ENCODE peak calls at places on chromosomes 6 and 20, in five cellular contexts. U is activated T-helper 9 cell treated with anti-CD3 and anti-CD28 coated beads, Interleukin-2, amount 50 U/mL, for 16 hours; H is activated naive CD8-positive, alpha-beta T cell treated with anti-CD3 and anti-CD28 coated beads for 36 hours; Q is A549; W is NCI-H1417 treated with DMSO at 0.1 percent for 48 hours. D is an unnamed sample.

GRCh38 chr6:1672379-1672778 is 62.7 kb downstream of the FOXC1 start:
- DNase-seq in Q (no peak), H (no peak), U (no peak), W (no peak), D (no peak)

GRCh38 chr6:106253194-106253593 is 72.4 kb downstream of the ATG5 start:
- DNase-seq in Q (peak), H (no peak), W (no peak), U (no peak), D (no peak)

GRCh38 chr6:42239736-42240375 is 22.2 kb upstream of the MRPS10 start:
- DNase-seq in W (no peak), U (no peak), H (no peak), Q (no peak), D (no peak)

GRCh38 chr6:136880748-136881460 is 41.2 kb upstream of the SLC35D3 start:
- DNase-seq in U (no peak), H (no peak), W (no peak), Q (no peak), D (no peak)

GRCh38 chr6:163586888-163587287 is 172.4 kb downstream of the QKI start:
- DNase-seq in W (no peak), Q (no peak), H (no peak), U (no peak), D (no peak)

GRCh38 chr6:75206338-75207210 is 721 bp upstream of the COL12A1 start:
- DNase-seq in U (no peak), Q (no peak), W (no peak), H (no peak), D (no peak)

GRCh38 chr20:58967652-58968429 is 13.2 kb upstream of the NELFCD start:
- DNase-seq in Q (no peak), U (no peak), H (no peak), W (no peak), D (no peak)

GRCh38 chr20:48826064-48826463 is 1.7 kb downstream of the PREX1 start:
- DNase-seq in U (no peak), H (no peak), W (no peak), Q (no peak), D (no peak)

GRCh38 chr6:132413501-132413805 is 12.2 kb upstream of the MOXD1 start:
- DNase-seq in H (no peak), W (no peak), Q (no peak), U (no peak), D (no peak)

GRCh38 chr6:47144306-47144705 is 102.2 kb upstream of the ADGRF1 start:
- DNase-seq in Q (no peak), W (no peak), H (no peak), U (no peak), D (no peak)

GRCh38 chr20:878511-879307 is 37.4 kb downstream of the ANGPT4 start:
- DNase-seq in Q (no peak), U (no peak), H (no peak), W (no peak), D (no peak)

GRCh38 chr20:23245553-23246128 is 105.0 kb upstream of the NXT1 start:
- DNase-seq in W (no peak), U (no peak), Q (peak), H (no peak), D (peak)

GRCh38 chr20:58722877-58723627 is 30.5 kb downstream of the NPEPL1 start:
- DNase-seq in Q (no peak), W (no peak), U (no peak), H (no peak), D (no peak)

GRCh38 chr6:22809380-22809779 is 240.0 kb downstream of the HDGFL1 start:
- DNase-seq in W (no peak), Q (no peak), H (no peak), U (no peak), D (no peak)

GRCh38 chr6:10413850-10414765 is 766 bp downstream of the TFAP2A start:
- DNase-seq in U (no peak), H (no peak), Q (peak), W (no peak), D (no peak)

GRCh38 chr6:32867022-32867477 is 13.1 kb downstream of the PSMB9 start:
- DNase-seq in W (no peak), H (no peak), U (no peak), Q (no peak), D (no peak)

GRCh38 chr20:4297141-4297826 is 281.9 kb upstream of the RNF24 start:
- DNase-seq in W (no peak), H (no peak), Q (no peak), U (no peak), D (no peak)

GRCh38 chr6:7124114-7124513 is 16.4 kb downstream of the RREB1 start:
- DNase-seq in H (no peak), W (no peak), U (no peak), Q (no peak), D (no peak)

GRCh38 chr6:393391-394221 is 2.1 kb downstream of the IRF4 start:
- DNase-seq in Q (no peak), H (no peak), W (no peak), U (peak), D (no peak)

GRCh38 chr6:126033696-126034095 is 47.4 kb downstream of the TRMT11 start:
- DNase-seq in H (no peak), Q (peak), W (no peak), U (no peak), D (no peak)

GRCh38 chr6:136564170-136564569 is 13.9 kb upstream of the MAP7 start:
- DNase-seq in U (no peak), H (no peak), Q (no peak), W (no peak), D (no peak)

GRCh38 chr6:44219815-44220784 is 3.3 kb upstream of the SLC29A1 start:
- DNase-seq in H (no peak), W (no peak), U (no peak), Q (no peak), D (no peak)

GRCh38 chr20:44841955-44842354 is 31.6 kb upstream of the RIMS4 start:
- DNase-seq in W (no peak), Q (no peak), U (no peak), H (no peak), D (no peak)

GRCh38 chr6:4367643-4368042 is 232.3 kb upstream of the ECI2 start:
- DNase-seq in H (no peak), Q (no peak), W (no peak), U (no peak), D (no peak)

GRCh38 chr6:90156861-90157260 is 139.8 kb downstream of the BACH2 start:
- DNase-seq in U (no peak), W (no peak), H (peak), Q (no peak), D (no peak)

GRCh38 chr6:163779727-163780284 is 365.3 kb downstream of the QKI start:
- DNase-seq in Q (no peak), H (no peak), W (no peak), U (no peak), D (no peak)

GRCh38 chr6:5490495-5491069 is 229.3 kb downstream of the FARS2 start:
- DNase-seq in Q (no peak), U (no peak), H (no peak), W (no peak), D (no peak)

GRCh38 chr20:10673831-10674683 is at the start of gene JAG1:
- DNase-seq in U (no peak), H (peak), Q (peak), W (peak), D (peak)

GRCh38 chr6:2108700-2109306 is 136.6 kb downstream of the GMDS start:
- DNase-seq in Q (no peak), U (no peak), H (no peak), W (peak), D (no peak)

GRCh38 chr6:111122458-111123286 is 35.4 kb downstream of the SLC16A10 start:
- DNase-seq in W (no peak), U (no peak), Q (no peak), H (peak), D (no peak)

GRCh38 chr20:17449039-17449438 is 82.1 kb downstream of the BFSP1 start:
- DNase-seq in U (no peak), W (no peak), Q (no peak), H (no peak), D (no peak)

GRCh38 chr6:25660512-25660911 is 8.5 kb downstream of the SCGN start:
- DNase-seq in W (no peak), H (peak), U (no peak), Q (peak), D (no peak)

GRCh38 chr6:83847179-83847578 is 6.0 kb upstream of the RIPPLY2 start:
- DNase-seq in H (no peak), Q (no peak), U (no peak), W (no peak), D (no peak)

GRCh38 chr6:43911625-43912577 is 141.9 kb downstream of the VEGFA start:
- DNase-seq in W (peak), U (no peak), Q (no peak), H (no peak), D (no peak)

GRCh38 chr6:14206351-14206750 is 88.8 kb downstream of the CD83 start:
- DNase-seq in H (no peak), U (no peak), Q (no peak), W (no peak), D (no peak)

GRCh38 chr6:86791476-86791875 is 145.9 kb upstream of the HTR1E start:
- DNase-seq in H (no peak), Q (no peak), U (no peak), W (no peak), D (no peak)

GRCh38 chr6:168968228-168968627 is 285.4 kb downstream of the THBS2 start:
- DNase-seq in W (peak), U (no peak), Q (no peak), H (no peak), D (peak)

GRCh38 chr20:37362231-37362792 is 16.4 kb downstream of the SRC start:
- DNase-seq in U (no peak), W (no peak), H (no peak), Q (no peak), D (no peak)

D was measured in psoas muscle.